ENCODE peak calls at places on chromosome 11, in ten cellular contexts. Z, M, L, W, U, J, R, V, I and E are unnamed samples.

GRCh38 chr11:38988908-38989307 is 2390.9 kb upstream of the RAG2 start:
- DNase-seq in R (no peak), Z (no peak), U (no peak), I (no peak), W (no peak), M (no peak), V (no peak), J (no peak), L (no peak), E (no peak)

GRCh38 chr11:58507355-58507754 is 550 bp downstream of the OR5B21 start:
- DNase-seq in R (no peak), I (no peak), U (no peak), V (no peak), J (no peak), L (no peak), W (no peak), Z (no peak), M (no peak), E (no peak)

GRCh38 chr11:65419773-65420481 is 2.7 kb upstream of the NEAT1 start:
- DNase-seq in V (peak), Z (no peak), W (peak), M (peak), U (peak), I (peak), R (peak), L (peak), J (peak), E (peak)

GRCh38 chr11:18253222-18253621 is 4.8 kb upstream of the SAA2 start:
- DNase-seq in J (no peak), W (no peak), V (no peak), M (no peak), L (no peak), R (no peak), Z (no peak), I (peak), U (no peak), E (no peak)

GRCh38 chr11:65858354-65859133 is 564 bp upstream of the CFL1 start:
- DNase-seq in U (no peak), V (no peak), L (no peak), R (no peak), J (no peak), M (no peak), I (no peak), W (no peak), Z (no peak), E (peak)

GRCh38 chr11:111426615-111427014 is 47.5 kb upstream of the POU2AF1 start:
- DNase-seq in M (no peak), U (no peak), R (no peak), W (no peak), J (no peak), Z (no peak), V (no peak), I (no peak), L (no peak), E (no peak)

GRCh38 chr11:86547727-86548126 is 124.7 kb downstream of the ME3 start:
- DNase-seq in L (no peak), M (no peak), J (no peak), W (no peak), Z (no peak), U (peak), V (no peak), I (no peak), R (no peak), E (no peak)

GRCh38 chr11:126032374-126032773 is 30.3 kb downstream of the CDON start:
- DNase-seq in U (no peak), L (no peak), W (no peak), J (no peak), Z (no peak), R (no peak), I (no peak), M (no peak), V (no peak), E (no peak)

GRCh38 chr11:117979481-117980211 is 6.5 kb upstream of the IL10RA start:
- DNase-seq in W (no peak), U (no peak), J (no peak), Z (no peak), M (no peak), I (no peak), R (peak), L (no peak), V (no peak), E (no peak)

GRCh38 chr11:121576531-121576930 is 123.8 kb upstream of the SORL1-AS1 start:
- DNase-seq in U (no peak), M (no peak), V (no peak), W (no peak), Z (no peak), R (no peak), J (peak), L (no peak), I (no peak), E (no peak)

GRCh38 chr11:73425118-73425517 is 48.9 kb downstream of the RELT start:
- DNase-seq in U (no peak), I (no peak), Z (no peak), R (no peak), W (no peak), M (no peak), L (no peak), J (no peak), V (no peak), E (no peak)

GRCh38 chr11:8199676-8200075 is 30.9 kb upstream of the RIC3 start:
- DNase-seq in V (no peak), J (no peak), I (no peak), M (no peak), W (no peak), R (no peak), L (no peak), U (no peak), Z (no peak), E (no peak)

GRCh38 chr11:94796863-94797262 is 28.7 kb downstream of the AMOTL1 start:
- DNase-seq in L (no peak), I (no peak), Z (no peak), M (no peak), V (no peak), J (no peak), W (no peak), U (no peak), R (no peak), E (no peak)

GRCh38 chr11:45152740-45153595 is 6.5 kb downstream of the PRDM11 start:
- DNase-seq in Z (no peak), V (no peak), U (no peak), L (no peak), J (no peak), M (no peak), W (no peak), I (no peak), R (no peak), E (no peak)

GRCh38 chr11:35786918-35787557 is 124.5 kb downstream of the TRIM44 start:
- DNase-seq in L (no peak), M (no peak), I (no peak), R (no peak), Z (no peak), V (peak), J (no peak), W (no peak), U (peak), E (no peak)

GRCh38 chr11:88415495-88415894 is 78.0 kb upstream of the CTSC start:
- DNase-seq in M (no peak), R (no peak), Z (no peak), I (no peak), V (no peak), W (no peak), J (no peak), L (no peak), U (no peak), E (no peak)

GRCh38 chr11:17805873-17806272 is 71.3 kb downstream of the KCNC1 start:
- DNase-seq in V (no peak), I (no peak), J (no peak), M (no peak), U (peak), R (no peak), L (no peak), W (no peak), Z (no peak), E (no peak)

GRCh38 chr11:116471608-116472007 is 301.2 kb downstream of the BUD13 start:
- DNase-seq in I (no peak), M (peak), L (peak), U (no peak), R (no peak), V (peak), W (no peak), Z (no peak), J (no peak), E (no peak)

GRCh38 chr11:32172771-32173170 is 81.9 kb downstream of the RCN1 start:
- DNase-seq in L (no peak), M (no peak), I (no peak), U (peak), Z (no peak), V (no peak), J (no peak), R (peak), W (peak), E (no peak)

GRCh38 chr11:81772161-81772560 is 961.5 kb downstream of the FAM181B start:
- DNase-seq in V (peak), J (no peak), L (no peak), M (no peak), W (peak), I (no peak), Z (no peak), R (peak), U (peak), E (no peak)

GRCh38 chr11:74018331-74019005 is 9.6 kb upstream of the UCP3 start:
- DNase-seq in W (peak), R (peak), M (peak), Z (no peak), J (peak), L (peak), V (peak), I (peak), U (peak), E (no peak)

GRCh38 chr11:118714816-118715215 is 35.4 kb upstream of the TREH start:
- DNase-seq in L (no peak), V (no peak), Z (no peak), W (no peak), M (no peak), I (no peak), U (no peak), J (no peak), R (no peak), E (no peak)

GRCh38 chr11:75626692-75627536 is 41.9 kb downstream of the MAP6 start:
- DNase-seq in U (no peak), J (no peak), W (no peak), I (no peak), V (peak), R (no peak), L (no peak), M (no peak), Z (no peak), E (no peak)

GRCh38 chr11:120563698-120564572 is 52.4 kb downstream of the GRIK4 start:
- DNase-seq in L (no peak), J (no peak), W (peak), M (no peak), I (no peak), V (no peak), U (peak), R (peak), Z (no peak), E (no peak)

GRCh38 chr11:133930767-133931448 is 25.9 kb downstream of the IGSF9B start:
- DNase-seq in L (no peak), J (no peak), M (peak), Z (no peak), W (peak), V (peak), I (no peak), U (peak), R (no peak), E (no peak)

GRCh38 chr11:2583605-2583958 is 116.2 kb downstream of the KCNQ1OT1 start:
- DNase-seq in J (no peak), M (no peak), V (no peak), U (no peak), I (no peak), L (no peak), Z (no peak), W (no peak), R (no peak), E (no peak)

GRCh38 chr11:28735511-28735910 is 627.3 kb downstream of the METTL15 start:
- DNase-seq in Z (no peak), V (no peak), U (no peak), R (no peak), W (no peak), I (no peak), M (no peak), L (no peak), J (no peak), E (no peak)

GRCh38 chr11:35282226-35282882 is 137.0 kb downstream of the SLC1A2 start:
- DNase-seq in U (peak), Z (no peak), V (peak), I (no peak), R (no peak), L (no peak), W (no peak), J (peak), M (no peak), E (no peak)

GRCh38 chr11:59756496-59756840 is 1.3 kb downstream of the STX3 start:
- DNase-seq in R (no peak), I (peak), L (no peak), Z (no peak), J (no peak), M (no peak), W (no peak), U (no peak), V (peak), E (no peak)

GRCh38 chr11:62552931-62553838 is 6.6 kb upstream of the AHNAK start:
- DNase-seq in R (no peak), M (no peak), J (peak), Z (no peak), W (peak), I (peak), V (peak), U (peak), L (peak), E (no peak)

GRCh38 chr11:122559734-122560382 is 95.7 kb upstream of the UBASH3B start:
- DNase-seq in R (no peak), Z (no peak), V (peak), J (no peak), L (no peak), I (peak), U (no peak), M (peak), W (no peak), E (no peak)

GRCh38 chr11:130389315-130389935 is 39.0 kb downstream of the ADAMTS8 start:
- DNase-seq in J (no peak), R (no peak), L (no peak), M (no peak), I (no peak), V (no peak), Z (no peak), W (no peak), U (peak), E (no peak)